ENCODE peak calls at places on chromosomes 4 and X, in nine cellular contexts. One of them, this sample, is unnamed.

GRCh38 chr4:54840430-54840829 is 182.7 kb downstream of the KIT start:
- DNase-seq in choroid plexus epithelial cell: no peak
- DNase-seq in CD8-positive, alpha-beta T cell: no peak
- DNase-seq in glutamatergic neuron: no peak
- DNase-seq in endothelial cell: no peak
- DNase-seq in MM.1S: peak
- DNase-seq in neural crest cell: no peak
- DNase-seq in astrocyte of the spinal cord: no peak
- DNase-seq in epithelial cell of esophagus: no peak
- DNase-seq in this sample: no peak

GRCh38 chrX:53223955-53224859 is 800 bp downstream of the KDM5C start:
- DNase-seq in choroid plexus epithelial cell: peak
- DNase-seq in CD8-positive, alpha-beta T cell: no peak
- DNase-seq in glutamatergic neuron: peak
- DNase-seq in endothelial cell: no peak
- DNase-seq in MM.1S: no peak
- DNase-seq in neural crest cell: no peak
- DNase-seq in astrocyte of the spinal cord: peak
- DNase-seq in epithelial cell of esophagus: peak
- DNase-seq in this sample: peak

GRCh38 chr4:64497526-64497925 is 88.3 kb upstream of the TECRL start:
- DNase-seq in choroid plexus epithelial cell: peak
- DNase-seq in CD8-positive, alpha-beta T cell: no peak
- DNase-seq in glutamatergic neuron: no peak
- DNase-seq in endothelial cell: no peak
- DNase-seq in MM.1S: no peak
- DNase-seq in neural crest cell: no peak
- DNase-seq in astrocyte of the spinal cord: peak
- DNase-seq in epithelial cell of esophagus: no peak
- DNase-seq in this sample: no peak

GRCh38 chr4:176271749-176272148 is 2.7 kb upstream of the ASB5 start:
- DNase-seq in choroid plexus epithelial cell: peak
- DNase-seq in CD8-positive, alpha-beta T cell: no peak
- DNase-seq in glutamatergic neuron: no peak
- DNase-seq in endothelial cell: no peak
- DNase-seq in MM.1S: no peak
- DNase-seq in neural crest cell: no peak
- DNase-seq in astrocyte of the spinal cord: peak
- DNase-seq in epithelial cell of esophagus: peak
- DNase-seq in this sample: no peak

GRCh38 chr4:54063224-54063623 is 1.2 kb downstream of the CHIC2 start:
- DNase-seq in choroid plexus epithelial cell: peak
- DNase-seq in CD8-positive, alpha-beta T cell: no peak
- DNase-seq in glutamatergic neuron: no peak
- DNase-seq in endothelial cell: no peak
- DNase-seq in MM.1S: no peak
- DNase-seq in neural crest cell: no peak
- DNase-seq in astrocyte of the spinal cord: peak
- DNase-seq in epithelial cell of esophagus: peak
- DNase-seq in this sample: peak

GRCh38 chrX:52979993-52980392 is 21.7 kb upstream of the FAM156A start:
- DNase-seq in choroid plexus epithelial cell: peak
- DNase-seq in CD8-positive, alpha-beta T cell: no peak
- DNase-seq in glutamatergic neuron: no peak
- DNase-seq in endothelial cell: no peak
- DNase-seq in MM.1S: no peak
- DNase-seq in neural crest cell: no peak
- DNase-seq in astrocyte of the spinal cord: no peak
- DNase-seq in epithelial cell of esophagus: no peak
- DNase-seq in this sample: no peak

GRCh38 chr4:186790630-186791029 is 67.0 kb upstream of the FAT1 start:
- DNase-seq in choroid plexus epithelial cell: no peak
- DNase-seq in CD8-positive, alpha-beta T cell: no peak
- DNase-seq in glutamatergic neuron: no peak
- DNase-seq in endothelial cell: no peak
- DNase-seq in MM.1S: no peak
- DNase-seq in neural crest cell: no peak
- DNase-seq in astrocyte of the spinal cord: peak
- DNase-seq in epithelial cell of esophagus: no peak
- DNase-seq in this sample: no peak

GRCh38 chr4:734075-734474 is 28.4 kb downstream of the PCGF3 start:
- DNase-seq in choroid plexus epithelial cell: no peak
- DNase-seq in CD8-positive, alpha-beta T cell: no peak
- DNase-seq in glutamatergic neuron: no peak
- DNase-seq in endothelial cell: no peak
- DNase-seq in MM.1S: no peak
- DNase-seq in neural crest cell: no peak
- DNase-seq in astrocyte of the spinal cord: no peak
- DNase-seq in epithelial cell of esophagus: no peak
- DNase-seq in this sample: no peak

GRCh38 chrX:112279940-112280339 is 197.4 kb upstream of the TRPC5 start:
- DNase-seq in choroid plexus epithelial cell: no peak
- DNase-seq in CD8-positive, alpha-beta T cell: no peak
- DNase-seq in glutamatergic neuron: no peak
- DNase-seq in endothelial cell: no peak
- DNase-seq in MM.1S: no peak
- DNase-seq in neural crest cell: no peak
- DNase-seq in astrocyte of the spinal cord: no peak
- DNase-seq in epithelial cell of esophagus: no peak
- DNase-seq in this sample: no peak

GRCh38 chr4:19857405-19857804 is 394.3 kb upstream of the SLIT2 start:
- DNase-seq in choroid plexus epithelial cell: peak
- DNase-seq in CD8-positive, alpha-beta T cell: no peak
- DNase-seq in glutamatergic neuron: no peak
- DNase-seq in endothelial cell: no peak
- DNase-seq in MM.1S: no peak
- DNase-seq in neural crest cell: no peak
- DNase-seq in astrocyte of the spinal cord: no peak
- DNase-seq in epithelial cell of esophagus: no peak
- DNase-seq in this sample: no peak

GRCh38 chr4:72283357-72283756 is 251.6 kb downstream of the NPFFR2 start:
- DNase-seq in choroid plexus epithelial cell: no peak
- DNase-seq in CD8-positive, alpha-beta T cell: no peak
- DNase-seq in glutamatergic neuron: no peak
- DNase-seq in endothelial cell: no peak
- DNase-seq in MM.1S: no peak
- DNase-seq in neural crest cell: no peak
- DNase-seq in astrocyte of the spinal cord: no peak
- DNase-seq in epithelial cell of esophagus: peak
- DNase-seq in this sample: no peak
- TF ChIP-seq CTCF in choroid plexus epithelial cell: no peak
- TF ChIP-seq CTCF in CD8-positive, alpha-beta T cell: no peak
- TF ChIP-seq CTCF in glutamatergic neuron: peak
- TF ChIP-seq CTCF in endothelial cell: no peak
- TF ChIP-seq CTCF in MM.1S: no peak
- TF ChIP-seq CTCF in neural crest cell: peak
- TF ChIP-seq CTCF in astrocyte of the spinal cord: no peak
- TF ChIP-seq CTCF in epithelial cell of esophagus: peak
- TF ChIP-seq CTCF in this sample: no peak

GRCh38 chr4:99120501-99120900 is 23.6 kb downstream of the ADH4 start:
- DNase-seq in choroid plexus epithelial cell: no peak
- DNase-seq in CD8-positive, alpha-beta T cell: no peak
- DNase-seq in glutamatergic neuron: no peak
- DNase-seq in endothelial cell: no peak
- DNase-seq in MM.1S: no peak
- DNase-seq in neural crest cell: no peak
- DNase-seq in astrocyte of the spinal cord: no peak
- DNase-seq in epithelial cell of esophagus: peak
- DNase-seq in this sample: no peak

GRCh38 chr4:99117876-99118693 is 26.0 kb downstream of the ADH4 start:
- DNase-seq in choroid plexus epithelial cell: peak
- DNase-seq in CD8-positive, alpha-beta T cell: no peak
- DNase-seq in glutamatergic neuron: no peak
- DNase-seq in endothelial cell: no peak
- DNase-seq in MM.1S: peak
- DNase-seq in neural crest cell: no peak
- DNase-seq in astrocyte of the spinal cord: peak
- DNase-seq in epithelial cell of esophagus: peak
- DNase-seq in this sample: peak
- TF ChIP-seq CTCF in choroid plexus epithelial cell: peak
- TF ChIP-seq CTCF in CD8-positive, alpha-beta T cell: peak
- TF ChIP-seq CTCF in glutamatergic neuron: no peak
- TF ChIP-seq CTCF in endothelial cell: peak
- TF ChIP-seq CTCF in MM.1S: peak
- TF ChIP-seq CTCF in neural crest cell: peak
- TF ChIP-seq CTCF in astrocyte of the spinal cord: peak
- TF ChIP-seq CTCF in epithelial cell of esophagus: no peak
- TF ChIP-seq CTCF in this sample: peak

DNA sequence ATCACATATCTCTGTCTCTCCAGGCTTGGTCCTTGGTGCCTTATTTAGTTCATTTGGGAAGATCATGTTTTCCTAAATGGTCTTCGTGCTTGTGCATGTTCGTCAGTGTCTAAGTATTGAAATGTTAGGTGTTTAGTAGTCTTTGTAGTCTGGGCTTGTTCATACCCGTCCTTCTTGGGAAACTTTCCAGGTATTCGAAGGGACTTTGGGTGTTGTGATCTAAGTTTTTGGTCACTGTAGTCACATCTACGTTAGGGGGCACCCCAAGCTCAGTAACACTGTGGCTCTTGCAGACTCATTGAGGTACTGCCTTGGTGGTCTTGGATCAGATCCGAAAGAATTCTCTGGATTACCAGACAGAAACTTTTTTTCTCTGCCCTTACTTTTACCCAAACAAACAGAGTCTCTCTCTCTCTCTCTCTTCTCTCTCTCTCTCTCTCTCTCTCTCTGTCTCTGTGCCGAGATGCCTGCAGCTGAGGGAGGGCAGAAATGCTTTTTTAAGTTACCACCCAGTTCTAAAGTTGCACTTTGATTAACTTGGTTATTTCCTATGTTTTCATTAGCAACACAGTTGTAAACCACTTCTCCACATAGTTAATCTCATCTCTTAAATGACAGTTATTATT is 67.6 kb upstream of the SLC7A3 start:
- DNase-seq in choroid plexus epithelial cell: peak
- DNase-seq in CD8-positive, alpha-beta T cell: no peak
- DNase-seq in glutamatergic neuron: no peak
- DNase-seq in endothelial cell: peak
- DNase-seq in MM.1S: no peak
- DNase-seq in neural crest cell: peak
- DNase-seq in astrocyte of the spinal cord: peak
- DNase-seq in epithelial cell of esophagus: peak
- DNase-seq in this sample: peak
- TF ChIP-seq CTCF in choroid plexus epithelial cell: peak
- TF ChIP-seq CTCF in CD8-positive, alpha-beta T cell: no peak
- TF ChIP-seq CTCF in glutamatergic neuron: no peak
- TF ChIP-seq CTCF in endothelial cell: no peak
- TF ChIP-seq CTCF in MM.1S: peak
- TF ChIP-seq CTCF in neural crest cell: peak
- TF ChIP-seq CTCF in astrocyte of the spinal cord: peak
- TF ChIP-seq CTCF in epithelial cell of esophagus: peak
- TF ChIP-seq CTCF in this sample: no peak

GRCh38 chr4:65589331-65589730 is 81.0 kb downstream of the EPHA5 start:
- DNase-seq in choroid plexus epithelial cell: no peak
- DNase-seq in CD8-positive, alpha-beta T cell: no peak
- DNase-seq in glutamatergic neuron: no peak
- DNase-seq in endothelial cell: no peak
- DNase-seq in MM.1S: no peak
- DNase-seq in neural crest cell: no peak
- DNase-seq in astrocyte of the spinal cord: no peak
- DNase-seq in epithelial cell of esophagus: no peak
- DNase-seq in this sample: no peak
- TF ChIP-seq CTCF in choroid plexus epithelial cell: no peak
- TF ChIP-seq CTCF in CD8-positive, alpha-beta T cell: no peak
- TF ChIP-seq CTCF in glutamatergic neuron: no peak
- TF ChIP-seq CTCF in endothelial cell: no peak
- TF ChIP-seq CTCF in MM.1S: no peak
- TF ChIP-seq CTCF in neural crest cell: no peak
- TF ChIP-seq CTCF in astrocyte of the spinal cord: no peak
- TF ChIP-seq CTCF in epithelial cell of esophagus: no peak
- TF ChIP-seq CTCF in this sample: no peak

GRCh38 chrX:147550217-147550616 is 361.5 kb upstream of the FMR1 start:
- DNase-seq in choroid plexus epithelial cell: no peak
- DNase-seq in CD8-positive, alpha-beta T cell: no peak
- DNase-seq in glutamatergic neuron: peak
- DNase-seq in endothelial cell: peak
- DNase-seq in MM.1S: peak
- DNase-seq in neural crest cell: peak
- DNase-seq in astrocyte of the spinal cord: no peak
- DNase-seq in epithelial cell of esophagus: peak
- DNase-seq in this sample: peak
- TF ChIP-seq CTCF in choroid plexus epithelial cell: no peak
- TF ChIP-seq CTCF in CD8-positive, alpha-beta T cell: no peak
- TF ChIP-seq CTCF in glutamatergic neuron: peak
- TF ChIP-seq CTCF in endothelial cell: peak
- TF ChIP-seq CTCF in MM.1S: peak
- TF ChIP-seq CTCF in neural crest cell: peak
- TF ChIP-seq CTCF in astrocyte of the spinal cord: no peak
- TF ChIP-seq CTCF in epithelial cell of esophagus: peak
- TF ChIP-seq CTCF in this sample: peak

GRCh38 chr4:27178066-27178465 is 317.4 kb downstream of the STIM2 start:
- DNase-seq in choroid plexus epithelial cell: no peak
- DNase-seq in CD8-positive, alpha-beta T cell: no peak
- DNase-seq in glutamatergic neuron: no peak
- DNase-seq in endothelial cell: no peak
- DNase-seq in MM.1S: no peak
- DNase-seq in neural crest cell: no peak
- DNase-seq in astrocyte of the spinal cord: no peak
- DNase-seq in epithelial cell of esophagus: no peak
- DNase-seq in this sample: no peak

GRCh38 chr4:27176881-27177280 is 316.2 kb downstream of the STIM2 start:
- DNase-seq in choroid plexus epithelial cell: no peak
- DNase-seq in CD8-positive, alpha-beta T cell: no peak
- DNase-seq in glutamatergic neuron: no peak
- DNase-seq in endothelial cell: no peak
- DNase-seq in MM.1S: no peak
- DNase-seq in neural crest cell: no peak
- DNase-seq in astrocyte of the spinal cord: no peak
- DNase-seq in epithelial cell of esophagus: no peak
- DNase-seq in this sample: no peak

GRCh38 chr4:27181672-27182071 is 321.0 kb downstream of the STIM2 start:
- DNase-seq in choroid plexus epithelial cell: no peak
- DNase-seq in CD8-positive, alpha-beta T cell: no peak
- DNase-seq in glutamatergic neuron: no peak
- DNase-seq in endothelial cell: no peak
- DNase-seq in MM.1S: no peak
- DNase-seq in neural crest cell: no peak
- DNase-seq in astrocyte of the spinal cord: no peak
- DNase-seq in epithelial cell of esophagus: no peak
- DNase-seq in this sample: no peak

DNA sequence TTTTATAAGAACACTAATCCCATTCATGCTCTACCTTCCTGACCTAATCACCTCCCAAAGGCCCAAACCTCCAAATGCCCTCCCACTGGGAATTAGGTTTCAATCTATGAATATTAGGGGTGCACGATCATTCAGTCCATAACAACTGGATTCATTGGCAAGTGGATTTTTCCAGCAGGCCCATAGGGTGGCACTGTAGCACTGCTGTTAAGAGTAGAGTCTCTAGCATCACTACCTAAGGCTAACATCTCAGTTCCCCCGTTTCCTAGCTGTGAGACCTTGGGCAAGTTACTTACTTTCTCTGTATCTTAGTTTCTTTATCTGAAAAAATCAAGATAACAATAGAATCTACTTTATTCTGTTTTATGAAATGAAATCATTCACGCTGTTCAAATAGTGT is 315.8 kb downstream of the STIM2 start:
- DNase-seq in choroid plexus epithelial cell: peak
- DNase-seq in CD8-positive, alpha-beta T cell: no peak
- DNase-seq in glutamatergic neuron: peak
- DNase-seq in endothelial cell: peak
- DNase-seq in MM.1S: peak
- DNase-seq in neural crest cell: no peak
- DNase-seq in astrocyte of the spinal cord: peak
- DNase-seq in epithelial cell of esophagus: peak
- DNase-seq in this sample: peak
- TF ChIP-seq CTCF in choroid plexus epithelial cell: no peak
- TF ChIP-seq CTCF in CD8-positive, alpha-beta T cell: no peak
- TF ChIP-seq CTCF in glutamatergic neuron: no peak
- TF ChIP-seq CTCF in endothelial cell: no peak
- TF ChIP-seq CTCF in MM.1S: no peak
- TF ChIP-seq CTCF in neural crest cell: peak
- TF ChIP-seq CTCF in astrocyte of the spinal cord: peak
- TF ChIP-seq CTCF in epithelial cell of esophagus: peak
- TF ChIP-seq CTCF in this sample: peak